ENCODE peak calls at places on chromosome 2, in four cellular contexts. One of them, this sample, is unnamed.

GRCh38 chr2:6447209-6447608 is 418.5 kb downstream of the CMPK2 start:
- DNase-seq in endothelial cell of umbilical vein: no peak
- DNase-seq in breast epithelium: no peak
- DNase-seq in HepG2: no peak
- DNase-seq in this sample: no peak

GRCh38 chr2:225781991-225782390 is 382.5 kb downstream of the NYAP2 start:
- DNase-seq in endothelial cell of umbilical vein: no peak
- DNase-seq in HepG2: no peak
- DNase-seq in breast epithelium: no peak
- DNase-seq in this sample: no peak

GRCh38 chr2:122681626-122682025 is 926.2 kb downstream of the TSN start:
- DNase-seq in HepG2: no peak
- DNase-seq in breast epithelium: no peak
- DNase-seq in endothelial cell of umbilical vein: no peak
- DNase-seq in this sample: no peak

GRCh38 chr2:6864251-6864758 is 1.4 kb downstream of the CMPK2 start:
- DNase-seq in HepG2: no peak
- DNase-seq in breast epithelium: no peak
- DNase-seq in endothelial cell of umbilical vein: no peak
- DNase-seq in this sample: no peak

GRCh38 chr2:238499731-238500570 is 73.2 kb downstream of the ASB1 start:
- DNase-seq in breast epithelium: no peak
- DNase-seq in endothelial cell of umbilical vein: no peak
- DNase-seq in HepG2: no peak
- DNase-seq in this sample: peak

GRCh38 chr2:30758315-30758714 is 48.9 kb downstream of the CAPN13 start:
- DNase-seq in endothelial cell of umbilical vein: no peak
- DNase-seq in HepG2: no peak
- DNase-seq in breast epithelium: no peak
- DNase-seq in this sample: peak

GRCh38 chr2:27122791-27123190 is 824 bp upstream of the ABHD1 start:
- DNase-seq in breast epithelium: no peak
- DNase-seq in HepG2: no peak
- DNase-seq in endothelial cell of umbilical vein: no peak
- DNase-seq in this sample: peak

GRCh38 chr2:81589406-81589805 is 1284.9 kb upstream of the LRRTM1 start:
- DNase-seq in breast epithelium: no peak
- DNase-seq in HepG2: no peak
- DNase-seq in endothelial cell of umbilical vein: no peak
- DNase-seq in this sample: no peak

DNA sequence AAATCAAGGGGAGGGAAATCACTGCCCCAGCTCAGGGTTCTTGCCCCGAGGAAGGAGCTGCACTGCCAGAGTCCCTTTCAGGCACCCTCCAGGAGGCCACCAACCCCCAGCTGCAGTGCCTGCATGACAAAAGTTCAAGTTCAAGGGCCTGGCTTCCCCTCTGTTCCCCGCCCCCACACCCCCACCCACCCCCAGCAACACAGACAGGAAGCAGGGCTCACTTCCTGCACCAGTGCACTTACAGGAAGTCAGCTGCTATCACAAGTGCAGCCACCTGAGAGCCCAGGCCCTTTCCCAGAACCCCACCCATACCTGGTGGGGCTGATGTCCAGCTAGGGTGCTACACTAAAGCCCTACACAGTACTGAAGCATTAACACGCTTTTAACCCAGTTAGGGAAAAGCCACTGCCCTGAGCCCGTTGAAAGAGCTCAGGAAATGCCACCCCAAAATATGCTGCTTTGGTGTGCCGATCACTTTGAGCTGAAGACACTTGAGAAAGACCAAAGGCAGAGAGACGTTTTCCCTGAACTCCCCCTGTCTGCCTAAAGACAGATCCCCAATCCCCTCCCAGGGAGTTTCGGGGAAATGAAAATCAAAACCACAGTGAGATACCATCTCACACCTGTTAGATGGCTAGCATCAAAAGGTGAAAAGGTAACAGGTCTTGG is 109.9 kb upstream of the CAB39 start:
- DNase-seq in breast epithelium: no peak
- DNase-seq in HepG2: no peak
- DNase-seq in endothelial cell of umbilical vein: no peak
- DNase-seq in this sample: peak
- H3K4me3 ChIP-seq in breast epithelium: no peak
- H3K4me3 ChIP-seq in HepG2: no peak
- H3K4me3 ChIP-seq in endothelial cell of umbilical vein: no peak
- H3K4me3 ChIP-seq in this sample: no peak

DNA sequence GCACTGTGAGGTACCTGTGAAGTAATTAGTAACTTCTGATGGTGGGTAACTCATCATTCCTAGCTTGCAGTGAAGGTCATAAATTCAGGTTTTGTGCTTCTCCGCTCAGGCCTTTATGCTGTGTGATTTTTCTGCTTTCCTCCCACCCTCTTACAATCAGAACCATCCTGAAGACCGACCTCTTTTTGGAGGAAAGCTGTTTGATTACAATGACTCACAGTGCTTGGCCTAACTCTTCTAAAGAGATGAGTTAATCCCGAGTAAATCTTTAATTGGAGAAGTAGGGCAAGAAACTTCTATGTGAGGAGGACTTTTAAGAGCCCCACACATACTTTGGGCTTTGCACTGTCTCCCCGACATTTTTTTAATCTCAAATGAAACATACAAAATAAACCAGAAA is 53.1 kb downstream of the TTC27 start:
- DNase-seq in breast epithelium: no peak
- DNase-seq in endothelial cell of umbilical vein: peak
- DNase-seq in HepG2: no peak
- DNase-seq in this sample: no peak
- TF ChIP-seq POLR2A in breast epithelium: no peak
- TF ChIP-seq POLR2A in endothelial cell of umbilical vein: no peak
- TF ChIP-seq POLR2A in HepG2: no peak
- TF ChIP-seq POLR2A in this sample: no peak

GRCh38 chr2:28608061-28608828 is 112.4 kb downstream of the PLB1 start:
- DNase-seq in breast epithelium: no peak
- DNase-seq in HepG2: no peak
- DNase-seq in endothelial cell of umbilical vein: no peak
- DNase-seq in this sample: peak
- TF ChIP-seq POLR2AphosphoS5 in breast epithelium: no peak
- TF ChIP-seq POLR2AphosphoS5 in HepG2: no peak
- TF ChIP-seq POLR2AphosphoS5 in endothelial cell of umbilical vein: no peak
- TF ChIP-seq POLR2AphosphoS5 in this sample: no peak

DNA sequence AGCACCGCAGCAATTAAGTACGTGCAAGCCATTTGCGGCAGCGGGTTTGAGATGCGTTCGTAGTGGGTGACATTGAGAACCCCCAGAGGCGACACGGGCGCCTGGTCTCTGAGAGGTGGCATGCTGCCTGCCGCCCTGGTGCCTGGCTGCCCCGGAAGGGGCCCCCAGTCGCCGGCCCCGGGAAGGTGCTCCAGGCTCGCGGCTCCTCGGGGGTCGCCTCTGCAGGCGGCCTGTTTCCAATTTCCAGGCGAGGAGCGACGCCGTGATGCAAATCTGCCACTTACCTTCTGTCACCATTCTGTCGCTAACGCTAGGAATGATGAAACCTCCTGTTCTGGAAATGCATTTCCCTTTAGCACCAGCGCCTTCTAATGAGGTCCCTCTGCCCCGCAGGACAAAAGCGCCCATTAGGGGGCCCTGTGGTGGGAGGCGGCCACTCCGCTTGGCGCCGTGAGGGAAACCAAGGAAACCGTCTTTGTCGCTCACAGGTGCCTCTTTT is 13.0 kb downstream of the KIF5C start:
- DNase-seq in HepG2: no peak
- DNase-seq in breast epithelium: no peak
- DNase-seq in endothelial cell of umbilical vein: no peak
- DNase-seq in this sample: peak
- H3K4me3 ChIP-seq in HepG2: no peak
- H3K4me3 ChIP-seq in breast epithelium: peak
- H3K4me3 ChIP-seq in endothelial cell of umbilical vein: no peak
- H3K4me3 ChIP-seq in this sample: peak

GRCh38 chr2:38376683-38377500 is at the start of gene ATL2:
- DNase-seq in breast epithelium: peak
- DNase-seq in HepG2: peak
- DNase-seq in endothelial cell of umbilical vein: peak
- DNase-seq in this sample: peak
- TF ChIP-seq POLR2A in breast epithelium: peak
- TF ChIP-seq POLR2A in HepG2: peak
- TF ChIP-seq POLR2A in endothelial cell of umbilical vein: peak
- TF ChIP-seq POLR2A in this sample: peak

DNA sequence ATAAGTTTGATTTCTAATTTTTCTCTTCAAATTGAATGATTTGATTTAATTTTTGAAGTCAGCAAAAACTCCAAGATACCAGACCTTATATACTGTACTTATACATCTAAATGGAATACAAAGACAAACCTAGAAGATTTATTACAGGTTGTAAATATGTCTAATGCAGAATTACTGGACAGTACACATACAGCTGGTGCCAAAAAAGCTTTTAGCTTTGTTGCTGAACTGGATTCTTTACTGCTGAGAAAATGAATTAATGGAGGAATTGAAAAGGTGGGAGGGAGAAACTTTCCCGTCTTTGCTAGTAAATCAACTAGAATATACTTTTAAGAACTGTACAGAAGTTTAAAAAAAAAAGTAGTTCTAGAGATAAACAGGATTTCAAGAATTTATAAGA is 17.5 kb downstream of the C1D start:
- DNase-seq in HepG2: no peak
- DNase-seq in endothelial cell of umbilical vein: no peak
- DNase-seq in breast epithelium: no peak
- DNase-seq in this sample: no peak
- TF ChIP-seq POLR2AphosphoS5 in HepG2: no peak
- TF ChIP-seq POLR2AphosphoS5 in endothelial cell of umbilical vein: no peak
- TF ChIP-seq POLR2AphosphoS5 in breast epithelium: no peak
- TF ChIP-seq POLR2AphosphoS5 in this sample: no peak

DNA sequence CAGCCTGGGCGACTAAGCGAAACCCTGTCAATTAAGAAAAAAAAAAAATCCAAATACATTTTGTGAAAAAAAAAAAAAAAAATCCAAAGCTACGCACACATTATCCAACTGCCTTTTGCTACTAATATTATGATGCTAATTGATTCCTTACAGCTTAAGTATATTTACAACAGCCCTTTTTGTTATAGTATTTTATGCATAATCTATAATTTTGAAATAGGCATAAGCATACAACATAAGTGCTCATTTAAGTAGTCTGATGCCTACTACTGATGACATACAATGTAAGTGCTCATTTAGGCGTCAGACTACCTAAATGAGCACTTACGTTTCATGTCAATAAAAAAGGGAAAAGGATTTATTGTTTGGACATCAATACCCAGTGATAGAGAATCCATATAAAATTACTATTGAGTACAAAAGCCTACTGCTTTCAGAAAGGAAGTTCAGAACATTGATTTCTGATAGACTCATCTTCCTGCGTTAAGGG is 755 bp upstream of the RNF149 start:
- DNase-seq in HepG2: no peak
- DNase-seq in endothelial cell of umbilical vein: no peak
- DNase-seq in breast epithelium: no peak
- DNase-seq in this sample: no peak
- H3K4me3 ChIP-seq in HepG2: no peak
- H3K4me3 ChIP-seq in endothelial cell of umbilical vein: no peak
- H3K4me3 ChIP-seq in breast epithelium: peak
- H3K4me3 ChIP-seq in this sample: peak

GRCh38 chr2:85420743-85421705 is 2.5 kb downstream of the SH2D6 start:
- DNase-seq in breast epithelium: peak
- DNase-seq in HepG2: peak
- DNase-seq in endothelial cell of umbilical vein: peak
- DNase-seq in this sample: peak
- TF ChIP-seq POLR2A in breast epithelium: no peak
- TF ChIP-seq POLR2A in HepG2: no peak
- TF ChIP-seq POLR2A in endothelial cell of umbilical vein: no peak
- TF ChIP-seq POLR2A in this sample: no peak